ENCODE peak calls at places on chromosome 4, in ten cellular contexts. J is heart left ventricle, A is RWPE2, V is neural crest cell, T is pancreas, E is colonic mucosa, C is Peyer's patch, N is choroid plexus epithelial cell, Z is A549, Y is lower lobe of right lung. P is an unnamed sample.

GRCh38 chr4:152667781-152668180 is 12.0 kb downstream of the TMEM154 start:
- DNase-seq in J (no peak), A (no peak), V (no peak), T (no peak), E (no peak), C (no peak), N (no peak), Z (no peak), Y (no peak), P (no peak)

GRCh38 chr4:1401409-1402020 is 4.7 kb downstream of the NKX1-1 start:
- DNase-seq in J (peak), A (peak), V (no peak), T (no peak), E (no peak), C (no peak), N (no peak), Z (no peak), Y (peak), P (no peak)

GRCh38 chr4:87377816-87378215 is 13.2 kb downstream of the HSD17B11 start:
- DNase-seq in J (no peak), A (no peak), V (no peak), T (no peak), E (no peak), C (no peak), N (no peak), Z (no peak), Y (no peak), P (no peak)

GRCh38 chr4:140149851-140150635 is 3.9 kb downstream of the MAML3 start:
- DNase-seq in J (peak), A (peak), V (peak), T (peak), E (peak), C (peak), N (peak), Z (peak), Y (peak), P (peak)

GRCh38 chr4:14749910-14750309 is 252.4 kb upstream of the CPEB2 start:
- DNase-seq in J (peak), A (no peak), V (no peak), T (peak), E (peak), C (no peak), N (peak), Z (peak), Y (peak), P (peak)

GRCh38 chr4:108681321-108681809 is 31.0 kb downstream of the OSTC start:
- DNase-seq in J (no peak), A (no peak), V (no peak), T (no peak), E (no peak), C (no peak), N (no peak), Z (no peak), Y (no peak), P (no peak)

GRCh38 chr4:55173580-55173979 is 48.2 kb upstream of the KDR start:
- DNase-seq in J (no peak), A (no peak), V (no peak), T (no peak), E (no peak), C (no peak), N (peak), Z (peak), Y (no peak), P (peak)

GRCh38 chr4:143514432-143514831 is 930 bp downstream of the SMARCA5 start:
- DNase-seq in J (peak), A (peak), V (peak), T (peak), E (peak), C (peak), N (peak), Z (peak), Y (peak), P (peak)

GRCh38 chr4:58456727-58457384 is 1346.7 kb upstream of the IGFBP7 start:
- DNase-seq in J (no peak), A (no peak), V (no peak), T (no peak), E (no peak), C (no peak), N (no peak), Z (no peak), Y (no peak), P (no peak)

GRCh38 chr4:101393256-101393655 is 45.9 kb upstream of the PPP3CA start:
- DNase-seq in J (no peak), A (no peak), V (no peak), T (no peak), E (no peak), C (peak), N (peak), Z (peak), Y (no peak), P (peak)

GRCh38 chr4:185396724-185397402 is at the start of gene ANKRD37:
- DNase-seq in J (peak), A (no peak), V (peak), T (peak), E (peak), C (peak), N (peak), Z (peak), Y (peak), P (peak)

GRCh38 chr4:26985836-26986235 is 125.2 kb downstream of the STIM2 start:
- DNase-seq in J (no peak), A (no peak), V (no peak), T (no peak), E (no peak), C (peak), N (peak), Z (no peak), Y (no peak), P (no peak)

GRCh38 chr4:95417531-95417930 is 131.2 kb downstream of the UNC5C start:
- DNase-seq in J (no peak), A (no peak), V (no peak), T (no peak), E (no peak), C (no peak), N (no peak), Z (no peak), Y (no peak), P (peak)

GRCh38 chr4:112060212-112060611 is 85.0 kb upstream of the FAM241A start:
- DNase-seq in J (no peak), A (no peak), V (no peak), T (no peak), E (no peak), C (no peak), N (peak), Z (peak), Y (no peak), P (peak)

GRCh38 chr4:41446391-41446790 is 91.6 kb upstream of the LIMCH1 start:
- DNase-seq in J (no peak), A (no peak), V (no peak), T (no peak), E (no peak), C (no peak), N (no peak), Z (no peak), Y (no peak), P (no peak)

GRCh38 chr4:169244210-169244609 is 26.5 kb downstream of the SH3RF1 start:
- DNase-seq in J (no peak), A (no peak), V (no peak), T (no peak), E (no peak), C (no peak), N (no peak), Z (no peak), Y (no peak), P (no peak)

GRCh38 chr4:610411-611261 is 14.7 kb upstream of the PDE6B start:
- DNase-seq in J (no peak), A (peak), V (no peak), T (no peak), E (peak), C (peak), N (peak), Z (peak), Y (no peak), P (peak)

GRCh38 chr4:25970241-25970675 is 56.2 kb downstream of the SMIM20 start:
- DNase-seq in J (peak), A (no peak), V (no peak), T (no peak), E (peak), C (peak), N (peak), Z (no peak), Y (peak), P (no peak)

DNA sequence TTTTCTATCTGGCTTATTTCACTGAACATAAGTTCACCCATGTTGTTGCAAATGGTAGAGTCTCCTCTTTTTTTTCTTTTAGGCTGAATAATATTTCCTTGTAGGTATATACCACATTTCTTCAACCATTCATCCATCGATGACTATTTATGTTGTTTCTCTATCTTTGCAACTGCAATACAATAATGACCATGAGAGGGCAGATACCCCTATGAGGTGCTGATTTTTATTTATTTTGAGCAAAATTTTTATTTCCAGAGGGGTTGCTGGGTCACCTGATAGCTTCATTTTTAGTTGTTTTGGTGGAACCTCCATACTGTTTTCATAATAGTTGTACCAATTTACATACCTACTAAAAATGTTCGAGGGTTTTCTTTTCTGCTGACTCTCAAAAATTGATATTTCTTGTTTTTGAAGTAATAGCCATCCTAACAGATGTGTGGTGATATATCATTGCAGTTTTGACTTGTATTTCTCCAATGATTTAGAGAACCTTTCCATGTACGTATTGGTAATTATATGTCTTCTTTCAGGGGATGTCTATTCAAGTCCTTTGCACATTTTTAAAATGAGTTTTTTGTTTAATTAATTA is 1697.0 kb downstream of the PCDH7 start:
- DNase-seq in J (no peak), A (no peak), V (no peak), T (no peak), E (no peak), C (no peak), N (peak), Z (no peak), Y (no peak), P (no peak)
- TF ChIP-seq CTCF in J (no peak), A (peak), V (peak), T (no peak), E (no peak), C (no peak), N (peak), Z (no peak), Y (no peak), P (peak)

DNA sequence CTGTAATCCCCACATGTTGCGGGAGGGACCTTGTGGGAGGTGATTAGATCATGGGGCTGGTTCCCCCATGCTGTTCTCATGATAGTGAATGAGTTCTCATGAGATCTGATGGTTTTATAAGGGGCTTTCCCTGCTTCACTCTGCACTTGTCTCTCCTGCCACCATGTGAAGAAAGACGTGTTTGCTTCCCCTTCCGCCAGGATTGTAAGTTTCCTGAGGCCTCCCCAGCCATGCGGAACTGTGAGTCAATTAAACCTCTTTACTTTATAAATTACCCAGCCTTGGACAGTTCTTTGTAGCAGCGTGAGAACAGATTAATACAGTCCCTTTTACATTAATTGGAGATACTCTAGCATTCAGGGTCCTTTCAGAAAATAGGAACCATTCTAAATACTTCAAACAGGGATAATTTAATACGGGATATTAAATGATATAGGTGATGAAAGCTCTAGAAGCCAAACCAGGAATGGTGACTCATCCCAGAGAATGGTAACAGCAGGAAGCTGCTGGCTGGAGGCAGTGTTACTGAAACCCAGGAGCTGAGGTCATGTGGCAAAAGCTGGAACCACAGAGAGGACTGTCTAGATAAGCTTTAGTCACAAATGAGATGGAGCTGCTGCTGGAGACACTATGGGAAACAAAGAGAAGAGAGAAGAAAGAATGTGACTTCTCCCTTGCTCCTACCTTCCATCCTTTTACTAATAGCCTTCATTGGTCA is 57.3 kb downstream of the GSTCD start:
- DNase-seq in J (no peak), A (no peak), V (no peak), T (no peak), E (no peak), C (no peak), N (peak), Z (peak), Y (no peak), P (peak)
- TF ChIP-seq CTCF in J (no peak), A (no peak), V (no peak), T (no peak), E (no peak), C (no peak), N (no peak), Z (no peak), Y (no peak), P (no peak)

DNA sequence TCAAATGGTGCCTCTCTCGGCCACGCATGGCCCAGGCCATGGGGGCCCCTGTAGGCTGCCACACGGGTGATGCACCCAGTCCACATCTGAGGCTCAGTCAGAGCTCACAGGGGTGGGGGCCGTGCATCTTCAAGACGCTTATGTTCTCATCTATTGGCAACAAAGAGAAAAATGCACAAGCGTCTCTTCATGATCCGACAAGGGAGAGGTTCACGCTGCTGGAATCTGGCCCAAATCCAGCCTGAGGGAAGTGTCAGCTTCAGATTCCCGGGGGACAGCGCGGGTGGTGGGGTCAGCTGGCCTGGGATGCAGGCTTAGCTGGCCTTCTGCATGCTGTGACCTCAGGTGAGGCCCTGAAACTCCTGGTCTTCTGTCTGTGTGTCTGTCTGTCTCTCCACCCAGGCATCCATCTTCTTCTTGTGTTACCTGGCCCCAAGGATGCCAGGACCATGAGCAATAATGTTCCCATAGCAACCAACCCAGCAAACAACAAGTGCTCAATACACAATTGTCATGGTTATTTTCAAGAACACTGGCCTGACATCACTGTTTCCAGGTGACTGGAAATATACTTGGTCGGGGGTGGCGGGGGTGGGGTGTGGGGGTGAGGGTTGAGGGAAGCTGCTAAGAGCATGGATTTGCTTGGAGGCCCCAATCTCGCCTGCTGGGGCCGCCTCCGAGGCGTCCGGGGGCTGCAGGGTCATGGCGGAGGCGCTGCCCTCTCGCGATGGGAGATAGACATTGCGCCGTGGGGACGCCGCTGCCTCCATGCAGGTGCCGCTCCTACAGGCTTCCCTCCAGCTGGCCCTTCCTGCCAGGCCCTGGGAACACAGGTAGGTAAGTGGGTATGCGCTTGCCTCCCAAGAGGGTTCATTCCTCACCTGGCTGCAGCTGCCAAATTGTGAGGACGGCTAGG is 48.3 kb downstream of the ABLIM2 start:
- DNase-seq in J (no peak), A (no peak), V (peak), T (no peak), E (no peak), C (no peak), N (peak), Z (peak), Y (no peak), P (peak)
- TF ChIP-seq CTCF in J (no peak), A (no peak), V (peak), T (no peak), E (no peak), C (no peak), N (peak), Z (no peak), Y (peak), P (no peak)

GRCh38 chr4:107666134-107666533 is 53.9 kb downstream of the PAPSS1 start:
- DNase-seq in J (no peak), A (no peak), V (no peak), T (no peak), E (no peak), C (no peak), N (peak), Z (peak), Y (no peak), P (peak)
- TF ChIP-seq CTCF in J (no peak), A (peak), V (peak), T (no peak), E (no peak), C (peak), N (peak), Z (peak), Y (peak), P (peak)

GRCh38 chr4:98961770-98962169 is 32.8 kb upstream of the EIF4E start:
- DNase-seq in J (no peak), A (no peak), V (no peak), T (no peak), E (no peak), C (no peak), N (no peak), Z (no peak), Y (no peak), P (no peak)

GRCh38 chr4:98967916-98968315 is 27.6 kb upstream of the METAP1 start:
- DNase-seq in J (no peak), A (no peak), V (no peak), T (no peak), E (no peak), C (no peak), N (no peak), Z (no peak), Y (no peak), P (no peak)

GRCh38 chr4:98959411-98959810 is 30.5 kb upstream of the EIF4E start:
- DNase-seq in J (no peak), A (no peak), V (no peak), T (no peak), E (no peak), C (no peak), N (no peak), Z (no peak), Y (no peak), P (no peak)

GRCh38 chr4:98958065-98958464 is 29.1 kb upstream of the EIF4E start:
- DNase-seq in J (no peak), A (no peak), V (no peak), T (no peak), E (no peak), C (no peak), N (no peak), Z (no peak), Y (no peak), P (no peak)

GRCh38 chr4:98963538-98964433 is 31.7 kb upstream of the METAP1 start:
- DNase-seq in J (no peak), A (no peak), V (no peak), T (no peak), E (no peak), C (no peak), N (no peak), Z (no peak), Y (no peak), P (peak)
- TF ChIP-seq CTCF in J (no peak), A (no peak), V (no peak), T (no peak), E (no peak), C (no peak), N (no peak), Z (no peak), Y (no peak), P (no peak)

GRCh38 chr4:189809885-189810284 is 130.8 kb upstream of the FRG1 start:
- DNase-seq in J (no peak), A (no peak), V (no peak), T (no peak), E (no peak), C (no peak), N (no peak), Z (no peak), Y (no peak), P (no peak)
- TF ChIP-seq CTCF in J (no peak), A (no peak), V (no peak), T (no peak), E (no peak), C (no peak), N (no peak), Z (no peak), Y (no peak), P (no peak)

GRCh38 chr4:154642361-154642760 is 29.9 kb upstream of the FGG start:
- DNase-seq in J (no peak), A (no peak), V (no peak), T (no peak), E (no peak), C (no peak), N (no peak), Z (no peak), Y (no peak), P (no peak)
- TF ChIP-seq CTCF in J (no peak), A (no peak), V (no peak), T (no peak), E (no peak), C (peak), N (no peak), Z (no peak), Y (no peak), P (no peak)

GRCh38 chr4:148425327-148426110 is 16.7 kb downstream of the NR3C2 start:
- DNase-seq in J (no peak), A (no peak), V (no peak), T (no peak), E (no peak), C (no peak), N (no peak), Z (no peak), Y (no peak), P (no peak)
- TF ChIP-seq CTCF in J (no peak), A (peak), V (peak), T (no peak), E (no peak), C (peak), N (no peak), Z (no peak), Y (no peak), P (peak)

GRCh38 chr4:37244583-37245390 is at the start of gene NWD2:
- DNase-seq in J (peak), A (peak), V (peak), T (no peak), E (peak), C (no peak), N (peak), Z (no peak), Y (peak), P (no peak)
- TF ChIP-seq CTCF in J (no peak), A (no peak), V (peak), T (no peak), E (no peak), C (no peak), N (no peak), Z (no peak), Y (no peak), P (no peak)